ENCODE peak calls at places on chromosomes 16 and 17, in six cellular contexts. A is body of pancreas, M is keratinocyte, L is NT2/D1, B is heart left ventricle, Q is GM23248. H is an unnamed sample.

GRCh38 chr16:70253291-70254094 is 1.8 kb upstream of the EXOSC6 start:
- DNase-seq in L (peak; percentile 54), B (no peak), Q (peak; percentile 56), A (peak; percentile 30), M (no peak), H (no peak)

GRCh38 chr17:3475812-3476686 is at the start of gene ASPA:
- DNase-seq in M (peak; percentile 7), L (no peak), B (no peak), Q (peak; percentile 47), A (no peak), H (peak; percentile 26)

GRCh38 chr16:89890886-89891657 is 17.7 kb downstream of the TCF25 start:
- DNase-seq in B (peak; percentile 34), A (no peak), L (no peak), M (no peak), Q (no peak), H (no peak)

GRCh38 chr17:13118311-13118710 is 100.5 kb upstream of the ELAC2 start:
- DNase-seq in B (no peak), L (no peak), A (no peak), Q (no peak), M (no peak), H (no peak)

GRCh38 chr17:57898487-57899311 is 48.9 kb upstream of the MRPS23 start:
- DNase-seq in L (no peak), Q (peak; percentile 54), A (peak; percentile 45), B (peak; percentile 92), M (no peak), H (no peak)

GRCh38 chr17:83186226-83186625 is 106.8 kb downstream of the METRNL start:
- DNase-seq in M (no peak), A (peak; percentile 10), Q (peak; percentile 16), B (no peak), L (no peak), H (no peak)

GRCh38 chr17:4327638-4328037 is 38.8 kb downstream of the UBE2G1 start:
- DNase-seq in M (peak; percentile 86), A (no peak), L (no peak), Q (peak; percentile 93), B (no peak), H (no peak)

GRCh38 chr17:82938486-82939212 is 98.8 kb upstream of the ZNF750 start:
- DNase-seq in L (no peak), A (no peak), M (no peak), Q (no peak), B (no peak), H (no peak)

GRCh38 chr16:9177861-9178260 is 86.4 kb downstream of the HAPSTR1 start:
- DNase-seq in B (no peak), Q (no peak), L (no peak), M (no peak), A (no peak), H (no peak)

GRCh38 chr16:12500771-12501170 is 302.9 kb downstream of the CPPED1 start:
- DNase-seq in M (no peak), L (no peak), Q (no peak), A (no peak), B (peak; percentile 40), H (no peak)

DNA sequence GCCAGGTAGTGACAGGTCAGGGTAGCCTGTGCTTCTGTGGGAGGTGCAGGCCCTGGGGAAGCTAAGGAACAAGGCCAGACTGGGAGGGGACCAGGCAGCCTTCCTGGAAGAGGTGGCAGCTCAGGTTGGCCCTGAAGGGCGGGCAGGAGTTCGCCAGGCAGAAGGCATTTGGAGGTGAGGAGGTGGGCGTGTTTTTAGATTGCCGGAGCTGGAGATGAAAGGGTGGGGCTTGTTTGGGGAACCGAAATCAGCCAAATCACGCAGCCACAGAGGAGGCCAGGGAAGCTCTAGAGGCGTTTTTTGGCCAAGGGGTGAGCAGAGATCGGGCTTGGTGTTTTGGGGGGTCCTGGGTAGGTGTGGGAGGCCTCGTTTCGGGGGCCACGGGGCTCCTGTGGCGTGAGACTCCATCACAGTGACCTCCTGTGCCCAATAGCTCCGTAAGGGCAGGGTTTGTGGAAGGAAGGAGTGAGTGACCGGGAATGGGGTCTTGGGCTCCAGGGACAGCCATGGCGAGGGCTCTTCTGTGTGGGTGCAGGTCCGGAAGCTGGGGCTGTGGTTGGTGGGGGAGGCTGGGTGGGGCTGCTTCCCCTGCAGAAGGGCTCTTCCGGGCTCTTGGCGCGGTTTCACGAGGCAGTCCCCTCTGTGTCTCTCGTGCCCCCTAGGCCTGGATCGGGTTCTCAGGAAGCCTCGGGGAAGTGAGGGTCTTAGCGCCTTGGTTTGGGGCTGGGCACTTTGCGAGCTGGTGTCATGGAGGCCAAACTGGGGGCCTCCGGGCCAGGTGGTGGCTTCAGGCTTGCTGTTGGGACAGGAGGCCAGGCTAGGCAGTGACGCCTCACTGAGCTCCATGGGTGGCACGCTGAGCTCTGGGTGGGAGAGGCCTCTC is 7.8 kb downstream of the ADCY7 start:
- DNase-seq in M (no peak), Q (no peak), A (no peak), B (peak; percentile 51), L (no peak), H (no peak)
- H3K4me3 ChIP-seq in M (no peak overlapping the region), Q (no peak overlapping the region), A (no peak overlapping the region), B (peak overlapping the region; percentile 10), L (no peak overlapping the region), H (no peak overlapping the region)

GRCh38 chr17:74923538-74924249 is 379 bp upstream of the OTOP2 start:
- DNase-seq in A (peak; percentile 75), L (no peak), Q (peak; percentile 71), B (peak; percentile 75), M (no peak), H (peak; percentile 82)
- H3K27me3 ChIP-seq in A (no peaks in the 10 kb centered on the region), L (peaks cover 75% of the 10 kb centered on the region), Q (peaks cover 76% of the 10 kb centered on the region), B (peaks cover 51% of the 10 kb centered on the region), M (peaks cover 51% of the 10 kb centered on the region), H (peaks cover 43% of the 10 kb centered on the region)

DNA sequence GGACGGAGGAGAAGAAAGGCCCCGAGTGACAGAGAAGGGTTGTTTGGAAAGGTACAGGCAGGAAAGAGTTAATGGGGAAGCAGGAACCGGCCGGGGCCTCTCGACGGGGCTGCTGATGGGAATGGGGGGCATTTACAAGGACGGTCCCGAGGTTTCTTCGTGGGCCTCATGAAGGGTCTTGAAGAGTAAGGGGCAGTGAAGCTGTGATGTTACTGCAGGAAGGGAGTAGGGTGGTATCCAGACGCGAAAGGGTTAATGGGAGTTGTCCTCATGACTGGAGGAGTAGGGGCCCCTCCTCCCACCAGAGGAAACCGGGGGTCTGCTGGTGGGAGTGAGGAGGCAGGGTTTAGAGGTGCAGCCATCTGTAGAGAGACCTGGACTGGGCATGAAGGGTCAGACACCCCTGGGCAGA is 481 bp downstream of the PDK2 start:
- DNase-seq in B (no peak), M (no peak), A (peak; percentile 30), Q (peak; percentile 35), L (no peak), H (peak; percentile 28)
- H3K4me1 ChIP-seq in B (peaks cover 31% of the 10 kb centered on the region), M (peaks cover 20% of the 10 kb centered on the region), A (peaks cover 59% of the 10 kb centered on the region), Q (peaks cover 11% of the 10 kb centered on the region), L (peaks cover 16% of the 10 kb centered on the region), H (peaks cover 15% of the 10 kb centered on the region)

GRCh38 chr16:85955566-85955965 is 56.6 kb downstream of the IRF8 start:
- DNase-seq in L (no peak), A (no peak), Q (no peak), M (no peak), B (peak; percentile 7), H (no peak)

GRCh38 chr16:85959686-85960085 is 60.7 kb downstream of the IRF8 start:
- DNase-seq in Q (no peak), M (no peak), B (peak; percentile 51), L (no peak), A (no peak), H (no peak)

GRCh38 chr16:85960486-85961046 is 61.6 kb downstream of the IRF8 start:
- DNase-seq in L (no peak), B (no peak), M (no peak), Q (no peak), A (no peak), H (no peak)

GRCh38 chr16:85956426-85956825 is 57.5 kb downstream of the IRF8 start:
- DNase-seq in M (no peak), Q (no peak), L (no peak), B (no peak), A (no peak), H (no peak)

GRCh38 chr16:85958731-85959130 is 59.8 kb downstream of the IRF8 start:
- DNase-seq in B (no peak), L (no peak), Q (no peak), M (no peak), A (no peak), H (no peak)
- H3K4me3 ChIP-seq in B (no peak overlapping the region), L (no peak overlapping the region), Q (no peak overlapping the region), M (no peak overlapping the region), A (no peak overlapping the region), H (no peak overlapping the region)

GRCh38 chr17:40447148-40447644 is 3.9 kb downstream of the IGFBP4 start:
- DNase-seq in Q (no peak), L (no peak), M (no peak), B (peak; percentile 58), A (no peak), H (no peak)

GRCh38 chr17:40450175-40450574 is 6.9 kb downstream of the IGFBP4 start:
- DNase-seq in L (no peak), A (peak; percentile 66), M (no peak), Q (peak; percentile 68), B (no peak), H (peak; percentile 30)

GRCh38 chr17:40451420-40451819 is 8.2 kb downstream of the IGFBP4 start:
- DNase-seq in B (peak; percentile 92), A (peak; percentile 29), Q (peak; percentile 94), M (no peak), L (no peak), H (no peak)

GRCh38 chr17:40448213-40448638 is 5.0 kb downstream of the IGFBP4 start:
- DNase-seq in L (no peak), A (no peak), Q (peak; percentile 64), B (peak; percentile 66), M (no peak), H (no peak)

GRCh38 chr17:40448639-40449261 is 5.5 kb downstream of the IGFBP4 start:
- DNase-seq in L (no peak), B (no peak), Q (peak; percentile 53), A (peak; percentile 44), M (no peak), H (no peak)
- H3K27me3 ChIP-seq in L (no peaks in the 10 kb centered on the region), B (no peaks in the 10 kb centered on the region), Q (no peaks in the 10 kb centered on the region), A (no peaks in the 10 kb centered on the region), M (peaks cover 51% of the 10 kb centered on the region), H (no peaks in the 10 kb centered on the region)

DNA sequence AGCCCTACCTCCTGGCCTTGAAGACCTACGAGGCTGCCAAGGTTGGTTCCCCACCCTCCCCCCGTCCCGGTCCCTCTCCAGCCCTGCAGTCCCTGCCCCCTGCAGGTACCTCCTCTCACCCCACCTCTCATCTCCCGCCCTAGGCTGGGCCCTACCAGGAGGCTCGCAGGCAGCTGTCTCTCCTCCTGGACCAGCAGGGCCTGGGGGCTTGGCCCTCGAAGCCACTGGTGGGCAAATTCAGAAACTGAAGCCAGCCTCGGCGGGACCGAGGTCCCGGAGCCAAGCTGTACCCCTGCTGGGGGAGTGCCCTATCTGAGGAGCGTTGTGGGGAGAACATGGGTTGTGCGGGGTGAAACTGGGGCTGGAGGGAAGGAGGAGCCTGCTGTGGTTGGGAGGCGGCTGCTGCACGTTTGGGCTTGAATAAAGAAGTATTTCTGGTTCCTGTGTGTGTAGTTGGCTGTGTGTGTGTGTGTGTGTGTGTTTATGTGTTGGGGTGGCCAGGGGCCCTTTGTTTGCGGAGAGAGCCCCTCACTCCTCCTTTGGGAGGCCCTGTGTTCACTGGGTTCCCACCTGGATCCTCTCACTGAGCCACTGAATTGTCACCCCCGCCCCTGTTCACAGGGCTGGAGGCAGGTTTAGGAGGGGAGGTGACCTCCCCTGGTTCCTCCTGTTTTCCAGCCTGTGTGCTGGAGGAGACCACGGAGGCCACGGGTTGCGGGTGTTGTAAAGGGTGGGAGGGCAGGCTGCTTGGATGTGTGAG is 6.0 kb downstream of the ADAD2 start:
- DNase-seq in A (no peak), M (no peak), Q (no peak), L (no peak), B (no peak), H (no peak)
- H3K4me1 ChIP-seq in A (no peaks in the 10 kb centered on the region), M (peaks cover 34% of the 10 kb centered on the region), Q (no peaks in the 10 kb centered on the region), L (peaks cover 23% of the 10 kb centered on the region), B (no peaks in the 10 kb centered on the region), H (no peaks in the 10 kb centered on the region)

H was measured in HAP-1.